ENCODE peak calls at places on chromosomes 12 and 14, in nine cellular contexts. One of them, this sample, is unnamed.

GRCh38 chr14:79118291-79118690 is 948.1 kb downstream of the NRXN3 start:
- DNase-seq in ovary: no peak
- DNase-seq in epithelial cell of esophagus: no peak
- DNase-seq in GM23338: peak
- DNase-seq in HCT116: no peak
- DNase-seq in bronchial epithelial cell: no peak
- DNase-seq in osteoblast: no peak
- DNase-seq in cardiac muscle cell: no peak
- DNase-seq in suprapubic skin: no peak
- DNase-seq in this sample: no peak

GRCh38 chr14:73744175-73744867 is 30.1 kb upstream of the PNMA1 start:
- DNase-seq in suprapubic skin: no peak
- DNase-seq in HCT116: no peak
- DNase-seq in bronchial epithelial cell: peak
- DNase-seq in GM23338: no peak
- DNase-seq in cardiac muscle cell: no peak
- DNase-seq in ovary: no peak
- DNase-seq in epithelial cell of esophagus: no peak
- DNase-seq in osteoblast: peak
- DNase-seq in this sample: no peak

GRCh38 chr14:103149847-103150246 is 26.6 kb downstream of the TNFAIP2 start:
- DNase-seq in cardiac muscle cell: no peak
- DNase-seq in bronchial epithelial cell: no peak
- DNase-seq in HCT116: no peak
- DNase-seq in GM23338: no peak
- DNase-seq in ovary: no peak
- DNase-seq in epithelial cell of esophagus: no peak
- DNase-seq in osteoblast: no peak
- DNase-seq in suprapubic skin: no peak
- DNase-seq in this sample: no peak

GRCh38 chr12:116248433-116248832 is 29.1 kb downstream of the MED13L start:
- DNase-seq in epithelial cell of esophagus: no peak
- DNase-seq in GM23338: no peak
- DNase-seq in osteoblast: no peak
- DNase-seq in cardiac muscle cell: no peak
- DNase-seq in suprapubic skin: no peak
- DNase-seq in ovary: no peak
- DNase-seq in HCT116: no peak
- DNase-seq in bronchial epithelial cell: no peak
- DNase-seq in this sample: no peak

GRCh38 chr14:76375484-76375883 is 453 bp upstream of the ESRRB start:
- DNase-seq in bronchial epithelial cell: peak
- DNase-seq in osteoblast: no peak
- DNase-seq in epithelial cell of esophagus: peak
- DNase-seq in suprapubic skin: no peak
- DNase-seq in ovary: no peak
- DNase-seq in GM23338: no peak
- DNase-seq in cardiac muscle cell: no peak
- DNase-seq in HCT116: peak
- DNase-seq in this sample: no peak

GRCh38 chr12:131620946-131621681 is 89.8 kb upstream of the SFSWAP start:
- DNase-seq in epithelial cell of esophagus: no peak
- DNase-seq in ovary: no peak
- DNase-seq in osteoblast: peak
- DNase-seq in HCT116: no peak
- DNase-seq in GM23338: no peak
- DNase-seq in cardiac muscle cell: no peak
- DNase-seq in suprapubic skin: no peak
- DNase-seq in bronchial epithelial cell: no peak
- DNase-seq in this sample: no peak

GRCh38 chr14:60184597-60185555 is 19.7 kb upstream of the DHRS7 start:
- DNase-seq in suprapubic skin: no peak
- DNase-seq in epithelial cell of esophagus: no peak
- DNase-seq in cardiac muscle cell: no peak
- DNase-seq in bronchial epithelial cell: no peak
- DNase-seq in GM23338: no peak
- DNase-seq in HCT116: no peak
- DNase-seq in ovary: no peak
- DNase-seq in osteoblast: no peak
- DNase-seq in this sample: no peak

GRCh38 chr14:74505831-74506230 is 12.3 kb downstream of the ISCA2 start:
- DNase-seq in epithelial cell of esophagus: no peak
- DNase-seq in HCT116: no peak
- DNase-seq in suprapubic skin: no peak
- DNase-seq in GM23338: no peak
- DNase-seq in bronchial epithelial cell: no peak
- DNase-seq in cardiac muscle cell: no peak
- DNase-seq in ovary: no peak
- DNase-seq in osteoblast: no peak
- DNase-seq in this sample: no peak

GRCh38 chr12:109715310-109716091 is 1.9 kb downstream of the FAM222A start:
- DNase-seq in HCT116: no peak
- DNase-seq in suprapubic skin: peak
- DNase-seq in bronchial epithelial cell: no peak
- DNase-seq in osteoblast: peak
- DNase-seq in GM23338: peak
- DNase-seq in cardiac muscle cell: no peak
- DNase-seq in epithelial cell of esophagus: no peak
- DNase-seq in ovary: peak
- DNase-seq in this sample: no peak

GRCh38 chr12:109714141-109714912 is 702 bp downstream of the FAM222A start:
- DNase-seq in HCT116: no peak
- DNase-seq in GM23338: peak
- DNase-seq in osteoblast: peak
- DNase-seq in ovary: peak
- DNase-seq in bronchial epithelial cell: no peak
- DNase-seq in epithelial cell of esophagus: peak
- DNase-seq in suprapubic skin: peak
- DNase-seq in cardiac muscle cell: peak
- DNase-seq in this sample: no peak

GRCh38 chr12:109714913-109715244 is 1.3 kb downstream of the FAM222A start:
- DNase-seq in GM23338: no peak
- DNase-seq in suprapubic skin: no peak
- DNase-seq in bronchial epithelial cell: no peak
- DNase-seq in cardiac muscle cell: no peak
- DNase-seq in ovary: no peak
- DNase-seq in epithelial cell of esophagus: no peak
- DNase-seq in HCT116: no peak
- DNase-seq in osteoblast: peak
- DNase-seq in this sample: no peak

GRCh38 chr12:109711596-109712461 is 1.8 kb upstream of the FAM222A start:
- DNase-seq in HCT116: no peak
- DNase-seq in bronchial epithelial cell: no peak
- DNase-seq in epithelial cell of esophagus: no peak
- DNase-seq in cardiac muscle cell: peak
- DNase-seq in ovary: no peak
- DNase-seq in suprapubic skin: no peak
- DNase-seq in GM23338: peak
- DNase-seq in osteoblast: peak
- DNase-seq in this sample: no peak

GRCh38 chr12:109713187-109713984 is at the start of gene FAM222A:
- DNase-seq in ovary: peak
- DNase-seq in GM23338: peak
- DNase-seq in HCT116: peak
- DNase-seq in osteoblast: peak
- DNase-seq in suprapubic skin: peak
- DNase-seq in bronchial epithelial cell: peak
- DNase-seq in cardiac muscle cell: peak
- DNase-seq in epithelial cell of esophagus: peak
- DNase-seq in this sample: peak
- TF ChIP-seq CTCF in ovary: peak
- TF ChIP-seq CTCF in GM23338: no peak
- TF ChIP-seq CTCF in HCT116: no peak
- TF ChIP-seq CTCF in osteoblast: no peak
- TF ChIP-seq CTCF in suprapubic skin: no peak
- TF ChIP-seq CTCF in bronchial epithelial cell: no peak
- TF ChIP-seq CTCF in cardiac muscle cell: no peak
- TF ChIP-seq CTCF in epithelial cell of esophagus: no peak
- TF ChIP-seq CTCF in this sample: peak

DNA sequence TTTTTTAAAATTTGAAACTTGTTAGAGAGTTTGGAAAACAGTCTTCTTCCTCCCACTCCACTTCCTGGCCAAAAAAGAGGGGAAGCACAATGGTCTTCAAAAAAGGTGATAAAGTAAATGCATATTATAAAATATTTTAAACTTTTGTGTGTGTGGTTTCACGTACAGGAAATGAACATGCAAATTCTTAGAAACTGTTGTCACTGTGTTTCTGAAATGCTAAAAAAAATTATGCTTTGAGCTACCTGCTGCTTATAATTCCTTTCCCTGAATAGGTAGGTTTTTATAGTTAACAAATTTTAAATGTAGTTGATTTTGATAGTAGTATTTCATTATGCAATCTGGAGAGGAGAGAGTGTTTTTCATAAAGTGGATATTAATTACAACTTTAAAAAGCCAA is 3.0 kb downstream of the FGFR1OP2 start:
- DNase-seq in epithelial cell of esophagus: no peak
- DNase-seq in bronchial epithelial cell: no peak
- DNase-seq in HCT116: no peak
- DNase-seq in suprapubic skin: no peak
- DNase-seq in cardiac muscle cell: no peak
- DNase-seq in ovary: no peak
- DNase-seq in osteoblast: no peak
- DNase-seq in GM23338: no peak
- DNase-seq in this sample: no peak
- H3K4me3 ChIP-seq in epithelial cell of esophagus: no peak
- H3K4me3 ChIP-seq in bronchial epithelial cell: no peak
- H3K4me3 ChIP-seq in HCT116: no peak
- H3K4me3 ChIP-seq in suprapubic skin: no peak
- H3K4me3 ChIP-seq in cardiac muscle cell: no peak
- H3K4me3 ChIP-seq in ovary: no peak
- H3K4me3 ChIP-seq in osteoblast: no peak
- H3K4me3 ChIP-seq in GM23338: no peak
- H3K4me3 ChIP-seq in this sample: no peak

GRCh38 chr12:113136990-113137511 is 1.5 kb upstream of the RASAL1 start:
- DNase-seq in HCT116: no peak
- DNase-seq in suprapubic skin: no peak
- DNase-seq in epithelial cell of esophagus: no peak
- DNase-seq in ovary: no peak
- DNase-seq in osteoblast: no peak
- DNase-seq in cardiac muscle cell: no peak
- DNase-seq in GM23338: no peak
- DNase-seq in bronchial epithelial cell: no peak
- DNase-seq in this sample: no peak

GRCh38 chr12:113133036-113133435 is 2.5 kb downstream of the RASAL1 start:
- DNase-seq in HCT116: no peak
- DNase-seq in cardiac muscle cell: no peak
- DNase-seq in osteoblast: peak
- DNase-seq in bronchial epithelial cell: no peak
- DNase-seq in suprapubic skin: no peak
- DNase-seq in ovary: no peak
- DNase-seq in GM23338: no peak
- DNase-seq in epithelial cell of esophagus: no peak
- DNase-seq in this sample: no peak

GRCh38 chr12:113134521-113134951 is 1.0 kb downstream of the RASAL1 start:
- DNase-seq in osteoblast: peak
- DNase-seq in epithelial cell of esophagus: no peak
- DNase-seq in cardiac muscle cell: no peak
- DNase-seq in HCT116: no peak
- DNase-seq in suprapubic skin: no peak
- DNase-seq in GM23338: no peak
- DNase-seq in bronchial epithelial cell: no peak
- DNase-seq in ovary: no peak
- DNase-seq in this sample: no peak

GRCh38 chr12:113136128-113136989 is 798 bp upstream of the RASAL1 start:
- DNase-seq in suprapubic skin: no peak
- DNase-seq in epithelial cell of esophagus: no peak
- DNase-seq in ovary: no peak
- DNase-seq in HCT116: peak
- DNase-seq in cardiac muscle cell: no peak
- DNase-seq in GM23338: peak
- DNase-seq in osteoblast: peak
- DNase-seq in bronchial epithelial cell: no peak
- DNase-seq in this sample: no peak

DNA sequence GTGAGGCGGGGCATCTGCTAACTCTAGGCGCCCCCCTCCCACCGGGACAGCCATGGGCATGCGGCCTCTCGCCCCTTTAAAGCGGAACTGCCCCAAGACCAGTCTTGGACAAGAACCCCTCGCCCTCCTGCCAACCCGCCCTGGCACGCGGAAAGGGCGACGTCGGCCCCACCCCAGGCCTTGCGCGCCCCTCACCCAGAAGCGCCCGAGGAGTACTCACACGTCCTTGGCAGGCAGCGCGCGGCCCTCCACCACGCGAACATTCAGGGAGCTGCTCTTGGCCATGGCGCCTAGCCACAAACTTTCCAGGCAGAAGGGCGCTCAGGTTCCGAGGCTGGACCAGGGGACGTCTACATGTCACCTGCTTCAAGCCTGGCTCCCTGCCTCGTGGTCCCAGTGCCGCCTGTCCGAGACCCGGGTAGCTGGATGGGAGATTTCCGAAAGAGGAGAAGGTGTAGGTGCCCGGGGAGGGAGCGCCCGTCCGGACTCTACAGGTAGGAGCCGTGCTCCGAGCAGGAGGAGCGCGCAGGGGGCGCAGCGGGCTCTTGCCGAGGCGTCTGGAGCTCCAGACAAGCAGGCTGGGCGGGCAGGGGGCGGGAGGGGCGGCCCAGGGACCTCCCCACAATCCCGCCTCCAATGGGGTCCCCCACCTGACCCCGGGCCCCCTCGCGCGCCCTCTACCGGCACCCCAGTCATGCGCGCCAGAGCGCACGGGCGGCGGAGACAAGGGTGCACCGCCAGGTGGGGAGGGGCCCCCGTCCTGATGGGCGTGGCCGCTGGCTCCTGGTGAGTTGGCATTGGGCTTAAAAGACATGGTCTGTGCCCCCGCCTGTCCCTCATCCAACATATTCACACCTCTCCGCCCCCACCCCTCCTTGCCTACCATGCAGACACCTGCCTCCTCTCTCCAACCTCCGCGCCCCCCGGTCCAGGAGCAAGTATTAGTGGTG is at the start of gene RASAL1:
- DNase-seq in cardiac muscle cell: peak
- DNase-seq in epithelial cell of esophagus: peak
- DNase-seq in suprapubic skin: no peak
- DNase-seq in HCT116: peak
- DNase-seq in osteoblast: peak
- DNase-seq in bronchial epithelial cell: no peak
- DNase-seq in ovary: no peak
- DNase-seq in GM23338: peak
- DNase-seq in this sample: no peak
- TF ChIP-seq CTCF in cardiac muscle cell: peak
- TF ChIP-seq CTCF in epithelial cell of esophagus: no peak
- TF ChIP-seq CTCF in suprapubic skin: peak
- TF ChIP-seq CTCF in HCT116: peak
- TF ChIP-seq CTCF in osteoblast: no peak
- TF ChIP-seq CTCF in bronchial epithelial cell: peak
- TF ChIP-seq CTCF in ovary: no peak
- TF ChIP-seq CTCF in GM23338: peak
- TF ChIP-seq CTCF in this sample: no peak

GRCh38 chr12:124455336-124455735 is 112.1 kb downstream of the NCOR2 start:
- DNase-seq in HCT116: no peak
- DNase-seq in suprapubic skin: peak
- DNase-seq in GM23338: no peak
- DNase-seq in osteoblast: no peak
- DNase-seq in bronchial epithelial cell: no peak
- DNase-seq in cardiac muscle cell: no peak
- DNase-seq in epithelial cell of esophagus: no peak
- DNase-seq in ovary: no peak
- DNase-seq in this sample: no peak

GRCh38 chr12:124454352-124454725 is 113.1 kb downstream of the NCOR2 start:
- DNase-seq in cardiac muscle cell: no peak
- DNase-seq in epithelial cell of esophagus: no peak
- DNase-seq in HCT116: no peak
- DNase-seq in GM23338: no peak
- DNase-seq in suprapubic skin: peak
- DNase-seq in ovary: no peak
- DNase-seq in osteoblast: peak
- DNase-seq in bronchial epithelial cell: no peak
- DNase-seq in this sample: no peak

GRCh38 chr12:124452576-124453391 is 114.6 kb downstream of the NCOR2 start:
- DNase-seq in ovary: no peak
- DNase-seq in suprapubic skin: no peak
- DNase-seq in bronchial epithelial cell: no peak
- DNase-seq in HCT116: no peak
- DNase-seq in epithelial cell of esophagus: no peak
- DNase-seq in cardiac muscle cell: no peak
- DNase-seq in osteoblast: no peak
- DNase-seq in GM23338: no peak
- DNase-seq in this sample: no peak

GRCh38 chr12:124454735-124455134 is 112.7 kb downstream of the NCOR2 start:
- DNase-seq in GM23338: no peak
- DNase-seq in osteoblast: no peak
- DNase-seq in ovary: no peak
- DNase-seq in suprapubic skin: peak
- DNase-seq in cardiac muscle cell: no peak
- DNase-seq in epithelial cell of esophagus: no peak
- DNase-seq in bronchial epithelial cell: peak
- DNase-seq in HCT116: no peak
- DNase-seq in this sample: no peak

GRCh38 chr12:124453419-124454351 is 113.7 kb downstream of the NCOR2 start:
- DNase-seq in HCT116: peak
- DNase-seq in GM23338: no peak
- DNase-seq in osteoblast: peak
- DNase-seq in ovary: no peak
- DNase-seq in bronchial epithelial cell: peak
- DNase-seq in suprapubic skin: peak
- DNase-seq in epithelial cell of esophagus: peak
- DNase-seq in cardiac muscle cell: peak
- DNase-seq in this sample: no peak
- H3K4me3 ChIP-seq in HCT116: peak
- H3K4me3 ChIP-seq in GM23338: no peak
- H3K4me3 ChIP-seq in osteoblast: no peak
- H3K4me3 ChIP-seq in ovary: no peak
- H3K4me3 ChIP-seq in bronchial epithelial cell: no peak
- H3K4me3 ChIP-seq in suprapubic skin: no peak
- H3K4me3 ChIP-seq in epithelial cell of esophagus: no peak
- H3K4me3 ChIP-seq in cardiac muscle cell: no peak
- H3K4me3 ChIP-seq in this sample: no peak

This sample was measured in vagina.